ENCODE peak calls at places on chromosome X, in four cellular contexts. One of them, this sample, is unnamed.
A peak's percentile ranks its signal among the peaks of the same experiment; 100 is the strongest.

GRCh38 chrX:107628662-107629532 is 587 bp downstream of the PRPS1 start:
- DNase-seq in left ventricle myocardium inferior: peak; percentile 13
- DNase-seq in uterus: peak; percentile 28
- DNase-seq in hepatocyte: peak; percentile 60
- DNase-seq in this sample: peak; percentile 45

GRCh38 chrX:37825225-37825842 is 22.0 kb downstream of the DYNLT3 start:
- DNase-seq in left ventricle myocardium inferior: no peak
- DNase-seq in uterus: peak; percentile 22
- DNase-seq in hepatocyte: peak; percentile 43
- DNase-seq in this sample: peak; percentile 8

GRCh38 chrX:99939883-99940232 is 470.2 kb downstream of the PCDH19 start:
- DNase-seq in left ventricle myocardium inferior: no peak
- DNase-seq in uterus: no peak
- DNase-seq in hepatocyte: no peak
- DNase-seq in this sample: no peak

GRCh38 chrX:54921427-54922021 is 900 bp downstream of the TRO start:
- DNase-seq in left ventricle myocardium inferior: peak; percentile 40
- DNase-seq in uterus: peak; percentile 66
- DNase-seq in hepatocyte: peak; percentile 86
- DNase-seq in this sample: no peak

GRCh38 chrX:129347291-129347690 is 176.0 kb downstream of the SMARCA1 start:
- DNase-seq in left ventricle myocardium inferior: no peak
- DNase-seq in uterus: no peak
- DNase-seq in hepatocyte: no peak
- DNase-seq in this sample: no peak

GRCh38 chrX:115679460-115679859 is 118.5 kb downstream of the PLS3 start:
- DNase-seq in left ventricle myocardium inferior: no peak
- DNase-seq in uterus: no peak
- DNase-seq in hepatocyte: peak; percentile 25
- DNase-seq in this sample: peak; percentile 24

GRCh38 chrX:54530358-54530900 is 410 bp downstream of the GNL3L start:
- DNase-seq in left ventricle myocardium inferior: no peak
- DNase-seq in uterus: no peak
- DNase-seq in hepatocyte: no peak
- DNase-seq in this sample: no peak

GRCh38 chrX:106451933-106452332 is 159.8 kb upstream of the RADX start:
- DNase-seq in left ventricle myocardium inferior: no peak
- DNase-seq in uterus: no peak
- DNase-seq in hepatocyte: no peak
- DNase-seq in this sample: no peak

GRCh38 chrX:46574941-46575381 is 1.4 kb downstream of the CHST7 start:
- DNase-seq in left ventricle myocardium inferior: peak; percentile 15
- DNase-seq in uterus: no peak
- DNase-seq in hepatocyte: peak; percentile 34
- DNase-seq in this sample: no peak

GRCh38 chrX:118189628-118190027 is 73.0 kb upstream of the KLHL13 start:
- DNase-seq in left ventricle myocardium inferior: no peak
- DNase-seq in uterus: no peak
- DNase-seq in hepatocyte: peak; percentile 19
- DNase-seq in this sample: no peak

GRCh38 chrX:48911407-48912182 is at the start of gene SLC35A2:
- DNase-seq in left ventricle myocardium inferior: peak; percentile 80
- DNase-seq in uterus: peak; percentile 78
- DNase-seq in hepatocyte: peak; percentile 86
- DNase-seq in this sample: peak; percentile 75

GRCh38 chrX:70998402-70999027 is 67.6 kb upstream of the SLC7A3 start:
- DNase-seq in left ventricle myocardium inferior: no peak
- DNase-seq in uterus: peak; percentile 26
- DNase-seq in hepatocyte: peak; percentile 58
- DNase-seq in this sample: peak; percentile 25

GRCh38 chrX:47384502-47384901 is 14.1 kb downstream of the ZNF157 start:
- DNase-seq in left ventricle myocardium inferior: peak; percentile 18
- DNase-seq in uterus: peak; percentile 69
- DNase-seq in hepatocyte: peak; percentile 78
- DNase-seq in this sample: no peak

GRCh38 chrX:106611682-106612402 is at the start of gene RADX:
- DNase-seq in left ventricle myocardium inferior: peak; percentile 70
- DNase-seq in uterus: peak; percentile 69
- DNase-seq in hepatocyte: peak; percentile 89
- DNase-seq in this sample: peak; percentile 64

GRCh38 chrX:93319604-93320003 is 353.8 kb downstream of the NAP1L3 start:
- DNase-seq in left ventricle myocardium inferior: no peak
- DNase-seq in uterus: no peak
- DNase-seq in hepatocyte: no peak
- DNase-seq in this sample: no peak

GRCh38 chrX:135185795-135186443 is 14.7 kb upstream of the CT55 start:
- DNase-seq in left ventricle myocardium inferior: no peak
- DNase-seq in uterus: no peak
- DNase-seq in hepatocyte: peak; percentile 44
- DNase-seq in this sample: peak; percentile 37
- TF ChIP-seq CTCF in left ventricle myocardium inferior: peak; percentile 46
- TF ChIP-seq CTCF in uterus: no peak
- TF ChIP-seq CTCF in hepatocyte: peak; percentile 43
- TF ChIP-seq CTCF in this sample: peak; percentile 10

GRCh38 chrX:155056877-155057792 is 13.8 kb downstream of the CMC4 start:
- DNase-seq in left ventricle myocardium inferior: peak; percentile 52
- DNase-seq in uterus: peak; percentile 52
- DNase-seq in hepatocyte: peak; percentile 66
- DNase-seq in this sample: peak; percentile 43
- H3K27ac ChIP-seq in left ventricle myocardium inferior: peak overlapping the region; percentile 55
- H3K27ac ChIP-seq in uterus: peak overlapping the region; percentile 55
- H3K27ac ChIP-seq in hepatocyte: no peak overlapping the region
- H3K27ac ChIP-seq in this sample: no peak overlapping the region

DNA sequence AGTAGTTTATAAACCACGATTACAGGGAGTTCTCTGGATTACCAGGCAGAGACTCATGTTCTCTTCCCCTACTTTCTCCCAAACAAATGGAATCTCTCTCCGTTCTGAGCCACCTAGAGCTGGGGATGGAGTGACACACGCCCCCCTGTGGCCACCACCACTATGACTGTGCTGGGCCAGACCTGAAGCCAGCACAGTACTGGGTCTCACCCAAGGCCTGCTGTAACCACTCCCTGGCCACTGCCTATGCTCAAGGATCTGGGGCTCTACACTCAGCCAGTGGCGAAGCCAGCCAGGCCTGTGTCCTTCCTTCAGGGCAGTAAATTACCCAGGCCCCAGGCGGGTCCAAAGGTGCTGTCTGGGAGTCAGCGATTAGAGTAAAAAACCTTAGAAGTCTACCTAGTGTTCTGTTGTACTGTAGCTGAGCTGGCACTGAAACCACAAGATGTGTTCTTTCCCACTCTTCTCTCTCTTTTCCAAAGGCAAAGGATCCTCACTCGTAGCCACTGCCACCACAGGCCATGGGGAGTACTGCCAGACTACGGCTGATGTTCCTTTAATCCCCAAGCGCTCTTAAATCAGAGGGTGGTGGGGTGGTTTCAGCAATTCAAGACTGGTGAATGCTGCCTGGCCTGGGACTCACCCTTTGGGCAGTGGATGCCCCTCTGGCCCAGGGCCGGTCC is 412.2 kb upstream of the ARX start:
- DNase-seq in left ventricle myocardium inferior: no peak
- DNase-seq in uterus: no peak
- DNase-seq in hepatocyte: no peak
- DNase-seq in this sample: no peak
- TF ChIP-seq CTCF in left ventricle myocardium inferior: no peak
- TF ChIP-seq CTCF in uterus: no peak
- TF ChIP-seq CTCF in hepatocyte: no peak
- TF ChIP-seq CTCF in this sample: no peak

GRCh38 chrX:9338986-9339385 is 125.9 kb upstream of the TBL1X start:
- DNase-seq in left ventricle myocardium inferior: no peak
- DNase-seq in uterus: no peak
- DNase-seq in hepatocyte: no peak
- DNase-seq in this sample: no peak

GRCh38 chrX:9333873-9334272 is 131.0 kb upstream of the TBL1X start:
- DNase-seq in left ventricle myocardium inferior: no peak
- DNase-seq in uterus: no peak
- DNase-seq in hepatocyte: no peak
- DNase-seq in this sample: no peak

GRCh38 chrX:9339603-9340569 is 125.0 kb upstream of the TBL1X start:
- DNase-seq in left ventricle myocardium inferior: peak; percentile 69
- DNase-seq in uterus: peak; percentile 62
- DNase-seq in hepatocyte: no peak
- DNase-seq in this sample: no peak

GRCh38 chrX:9337056-9337455 is 127.8 kb upstream of the TBL1X start:
- DNase-seq in left ventricle myocardium inferior: peak; percentile 18
- DNase-seq in uterus: peak; percentile 48
- DNase-seq in hepatocyte: no peak
- DNase-seq in this sample: no peak

DNA sequence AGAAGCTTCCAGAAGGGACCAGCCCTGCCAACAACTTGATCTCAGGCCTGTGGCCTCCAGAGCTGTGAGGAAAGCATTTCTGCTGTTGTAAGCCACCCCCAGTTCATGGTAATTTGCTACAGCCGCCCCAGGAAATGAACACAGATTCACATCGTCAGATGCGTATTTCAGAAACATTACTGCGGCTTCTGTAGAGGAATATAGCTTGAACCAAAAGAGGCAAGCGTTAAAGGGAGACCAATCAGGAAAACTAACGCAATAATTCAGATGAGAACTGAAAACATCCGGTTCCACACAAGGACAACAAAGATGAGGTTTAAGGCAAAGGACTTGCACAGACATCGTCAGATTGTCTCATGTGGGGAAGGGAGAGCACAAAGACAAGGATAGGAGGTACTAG is 128.4 kb upstream of the TBL1X start:
- DNase-seq in left ventricle myocardium inferior: no peak
- DNase-seq in uterus: no peak
- DNase-seq in hepatocyte: no peak
- DNase-seq in this sample: no peak
- H3K27ac ChIP-seq in left ventricle myocardium inferior: no peak overlapping the region
- H3K27ac ChIP-seq in uterus: no peak overlapping the region
- H3K27ac ChIP-seq in hepatocyte: no peak overlapping the region
- H3K27ac ChIP-seq in this sample: no peak overlapping the region

GRCh38 chrX:102712216-102712966 is at the start of gene GPRASP2:
- DNase-seq in left ventricle myocardium inferior: peak; percentile 60
- DNase-seq in uterus: peak; percentile 57
- DNase-seq in hepatocyte: peak; percentile 48
- DNase-seq in this sample: no peak

GRCh38 chrX:102711872-102712215 is 404 bp upstream of the GPRASP2 start:
- DNase-seq in left ventricle myocardium inferior: no peak
- DNase-seq in uterus: no peak
- DNase-seq in hepatocyte: no peak
- DNase-seq in this sample: no peak

GRCh38 chrX:102712967-102713677 is 874 bp downstream of the GPRASP2 start:
- DNase-seq in left ventricle myocardium inferior: peak; percentile 35
- DNase-seq in uterus: peak; percentile 79
- DNase-seq in hepatocyte: peak; percentile 72
- DNase-seq in this sample: peak; percentile 29

GRCh38 chrX:102715967-102716366 is 3.7 kb downstream of the GPRASP2 start:
- DNase-seq in left ventricle myocardium inferior: no peak
- DNase-seq in uterus: no peak
- DNase-seq in hepatocyte: no peak
- DNase-seq in this sample: no peak

DNA sequence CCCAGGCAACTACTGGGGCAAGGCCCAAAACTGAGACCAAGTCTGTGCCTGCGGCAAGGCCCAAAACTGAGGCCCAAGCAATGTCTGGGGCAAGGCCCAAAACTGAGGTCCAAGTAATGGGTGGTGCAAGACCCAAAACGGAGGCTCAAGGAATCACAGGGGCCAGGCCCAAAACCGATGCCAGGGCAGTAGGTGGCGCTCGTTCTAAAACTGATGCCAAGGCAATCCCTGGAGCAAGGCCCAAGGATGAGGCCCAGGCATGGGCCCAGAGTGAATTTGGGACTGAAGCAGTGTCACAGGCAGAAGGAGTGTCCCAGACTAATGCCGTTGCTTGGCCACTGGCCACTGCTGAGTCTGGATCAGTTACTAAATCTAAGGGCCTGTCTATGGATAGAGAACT is 2.7 kb downstream of the GPRASP2 start:
- DNase-seq in left ventricle myocardium inferior: no peak
- DNase-seq in uterus: no peak
- DNase-seq in hepatocyte: no peak
- DNase-seq in this sample: no peak
- TF ChIP-seq CTCF in left ventricle myocardium inferior: no peak
- TF ChIP-seq CTCF in uterus: no peak
- TF ChIP-seq CTCF in hepatocyte: no peak
- TF ChIP-seq CTCF in this sample: no peak

DNA sequence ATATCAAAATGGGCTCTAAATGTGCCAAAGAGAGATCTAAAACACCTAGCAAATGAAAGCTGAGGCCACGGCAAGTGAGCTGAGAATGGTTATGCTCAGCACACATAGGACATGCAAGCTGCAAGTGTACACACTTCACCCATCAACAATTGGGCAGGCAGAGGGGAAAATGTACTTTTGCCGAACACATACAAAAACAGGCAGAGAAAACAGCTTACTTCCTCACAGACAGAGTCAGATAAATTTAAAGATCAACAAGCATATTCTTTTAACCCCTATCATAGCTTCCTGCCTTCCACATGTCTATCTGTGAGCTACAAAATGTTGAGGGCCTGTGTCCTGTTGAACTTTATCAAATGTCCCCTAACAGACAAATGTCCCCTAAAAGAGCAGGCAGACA is 60.3 kb downstream of the SH3KBP1 start:
- DNase-seq in left ventricle myocardium inferior: no peak
- DNase-seq in uterus: no peak
- DNase-seq in hepatocyte: no peak
- DNase-seq in this sample: no peak
- H3K27ac ChIP-seq in left ventricle myocardium inferior: no peak overlapping the region
- H3K27ac ChIP-seq in uterus: no peak overlapping the region
- H3K27ac ChIP-seq in hepatocyte: no peak overlapping the region
- H3K27ac ChIP-seq in this sample: no peak overlapping the region

GRCh38 chrX:150449313-150449712 is 86.2 kb downstream of the MAMLD1 start:
- DNase-seq in left ventricle myocardium inferior: no peak
- DNase-seq in uterus: no peak
- DNase-seq in hepatocyte: no peak
- DNase-seq in this sample: no peak
- TF ChIP-seq CTCF in left ventricle myocardium inferior: no peak
- TF ChIP-seq CTCF in uterus: no peak
- TF ChIP-seq CTCF in hepatocyte: no peak
- TF ChIP-seq CTCF in this sample: no peak

GRCh38 chrX:40172980-40173661 is 75.4 kb upstream of the BCOR start:
- DNase-seq in left ventricle myocardium inferior: no peak
- DNase-seq in uterus: no peak
- DNase-seq in hepatocyte: no peak
- DNase-seq in this sample: no peak

GRCh38 chrX:40169193-40170086 is 71.7 kb upstream of the BCOR start:
- DNase-seq in left ventricle myocardium inferior: no peak
- DNase-seq in uterus: peak; percentile 73
- DNase-seq in hepatocyte: peak; percentile 92
- DNase-seq in this sample: no peak

GRCh38 chrX:40172169-40172979 is 74.6 kb upstream of the BCOR start:
- DNase-seq in left ventricle myocardium inferior: peak; percentile 72
- DNase-seq in uterus: peak; percentile 71
- DNase-seq in hepatocyte: peak; percentile 79
- DNase-seq in this sample: no peak

GRCh38 chrX:40171513-40172168 is 73.9 kb upstream of the BCOR start:
- DNase-seq in left ventricle myocardium inferior: no peak
- DNase-seq in uterus: peak; percentile 25
- DNase-seq in hepatocyte: peak; percentile 71
- DNase-seq in this sample: no peak

GRCh38 chrX:40170830-40171512 is 73.2 kb upstream of the BCOR start:
- DNase-seq in left ventricle myocardium inferior: no peak
- DNase-seq in uterus: peak; percentile 27
- DNase-seq in hepatocyte: peak; percentile 42
- DNase-seq in this sample: no peak
- H3K27ac ChIP-seq in left ventricle myocardium inferior: peak overlapping the region; percentile 97
- H3K27ac ChIP-seq in uterus: peak overlapping the region; percentile 78
- H3K27ac ChIP-seq in hepatocyte: peak overlapping the region; percentile 99
- H3K27ac ChIP-seq in this sample: no peak overlapping the region